ENCODE peak calls at places on chromosomes 5 and 9, in ten cellular contexts. I is A673; G is hepatocyte; J is stomach; D is IMR-90; F is tibial nerve; L is Karpas-422; H is right atrium auricular region; U is BE2C; Z is CD4-positive, alpha-beta T cell. N is an unnamed sample. For H3K9me3, the result is how much of the 10 kb centered on the place peaks cover.

GRCh38 chr5:93342563-93343061 is 238.4 kb downstream of the NR2F1-AS1 start:
- DNase-seq in I (no peak), G (no peak), J (no peak), D (no peak), F (no peak), L (no peak), H (no peak), U (no peak), Z (no peak), N (no peak)

GRCh38 chr5:175471628-175472027 is 6.7 kb upstream of the SFXN1 start:
- DNase-seq in I (no peak), G (no peak), J (no peak), D (no peak), F (no peak), L (no peak), H (no peak), U (peak), Z (no peak), N (no peak)

GRCh38 chr5:10503997-10504761 is 59.7 kb upstream of the ANKRD33B start:
- DNase-seq in I (no peak), G (no peak), J (no peak), D (peak), F (no peak), L (no peak), H (no peak), U (no peak), Z (no peak), N (no peak)

GRCh38 chr5:168023190-168023589 is 268.3 kb upstream of the WWC1 start:
- DNase-seq in I (peak), G (peak), J (no peak), D (no peak), F (peak), L (no peak), H (no peak), U (peak), Z (no peak), N (no peak)

GRCh38 chr5:14266171-14266570 is 123.0 kb downstream of the TRIO start:
- DNase-seq in I (no peak), G (no peak), J (no peak), D (no peak), F (no peak), L (no peak), H (no peak), U (no peak), Z (no peak), N (no peak)

GRCh38 chr9:101706929-101707328 is 31.5 kb downstream of the GRIN3A start:
- DNase-seq in I (no peak), G (no peak), J (no peak), D (no peak), F (no peak), L (no peak), H (no peak), U (no peak), Z (no peak), N (no peak)

GRCh38 chr5:24161559-24161958 is 483.2 kb downstream of the CDH10 start:
- DNase-seq in I (no peak), G (no peak), J (no peak), D (no peak), F (no peak), L (no peak), H (no peak), U (no peak), Z (no peak), N (no peak)

GRCh38 chr5:80860934-80861613 is 99.1 kb upstream of the RASGRF2 start:
- DNase-seq in I (no peak), G (no peak), J (no peak), D (peak), F (no peak), L (no peak), H (no peak), U (no peak), Z (no peak), N (no peak)

GRCh38 chr9:133881671-133882381 is 110.3 kb downstream of the VAV2 start:
- DNase-seq in I (no peak), G (no peak), J (no peak), D (no peak), F (no peak), L (no peak), H (no peak), U (peak), Z (no peak), N (no peak)

GRCh38 chr5:170533383-170533782 is 29.6 kb downstream of the KCNIP1 start:
- DNase-seq in I (no peak), G (no peak), J (peak), D (no peak), F (no peak), L (no peak), H (no peak), U (no peak), Z (no peak), N (no peak)

GRCh38 chr5:6632324-6632930 is 417 bp downstream of the NSUN2 start:
- DNase-seq in I (no peak), G (no peak), J (no peak), D (no peak), F (no peak), L (peak), H (no peak), U (peak), Z (no peak), N (no peak)

GRCh38 chr9:33813712-33814641 is 3.0 kb upstream of the UBE2R2 start:
- DNase-seq in I (peak), G (peak), J (no peak), D (peak), F (no peak), L (peak), H (no peak), U (no peak), Z (no peak), N (no peak)

GRCh38 chr9:99400184-99400731 is 178.2 kb downstream of the SEC61B start:
- DNase-seq in I (no peak), G (peak), J (no peak), D (no peak), F (no peak), L (no peak), H (no peak), U (no peak), Z (no peak), N (no peak)

GRCh38 chr5:173315495-173316352 is 12.5 kb downstream of the STC2 start:
- DNase-seq in I (peak), G (peak), J (no peak), D (peak), F (no peak), L (no peak), H (no peak), U (peak), Z (no peak), N (no peak)

GRCh38 chr5:130282044-130282443 is 377.8 kb downstream of the CHSY3 start:
- DNase-seq in I (no peak), G (no peak), J (no peak), D (no peak), F (no peak), L (no peak), H (no peak), U (no peak), Z (no peak), N (no peak)

GRCh38 chr5:76000586-76000985 is 82.6 kb upstream of the SV2C start:
- DNase-seq in I (no peak), G (no peak), J (no peak), D (no peak), F (no peak), L (no peak), H (no peak), U (no peak), Z (no peak), N (no peak)

GRCh38 chr5:155700333-155700732 is 626.6 kb upstream of the SGCD start:
- DNase-seq in I (no peak), G (peak), J (no peak), D (no peak), F (no peak), L (peak), H (no peak), U (no peak), Z (no peak), N (no peak)

GRCh38 chr5:159156839-159157238 is 52.5 kb downstream of the RNF145 start:
- DNase-seq in I (peak), G (peak), J (no peak), D (peak), F (no peak), L (peak), H (no peak), U (peak), Z (no peak), N (no peak)

DNA sequence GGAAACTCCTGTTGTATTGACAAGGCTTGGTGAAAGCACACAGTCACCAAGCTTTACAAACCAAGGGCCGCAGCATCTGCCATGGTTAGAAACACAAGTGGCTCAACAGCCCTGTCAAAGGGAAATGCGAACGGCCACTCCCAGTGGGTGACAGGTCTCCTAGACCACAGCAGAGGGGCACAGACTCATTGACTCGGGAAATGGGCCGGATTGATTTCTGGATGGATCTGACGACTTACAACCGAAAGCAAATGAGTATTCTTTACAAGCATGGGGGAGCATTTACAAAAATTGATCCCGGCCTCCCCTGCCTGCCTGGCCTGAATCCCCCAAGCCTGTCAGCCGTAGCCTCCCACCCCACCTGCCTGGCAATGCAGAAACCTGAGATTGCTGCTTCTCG is 48.2 kb downstream of the ADAMTS2 start:
- DNase-seq in I (no peak), G (no peak), J (no peak), D (no peak), F (no peak), L (no peak), H (no peak), U (no peak), Z (no peak), N (no peak)
- H3K9me3 ChIP-seq in I (under half), G (under half), J (under half), D (under half), F (under half), L (under half), H (under half), U (under half), Z (under half), N (under half)

GRCh38 chr5:50292735-50293394 is 148.2 kb downstream of the EMB start:
- DNase-seq in I (no peak), G (no peak), J (no peak), D (no peak), F (no peak), L (no peak), H (no peak), U (peak), Z (no peak), N (no peak)
- H3K9me3 ChIP-seq in I (under half), G (under half), J (under half), D (under half), F (under half), L (under half), H (under half), U (under half), Z (under half), N (under half)

DNA sequence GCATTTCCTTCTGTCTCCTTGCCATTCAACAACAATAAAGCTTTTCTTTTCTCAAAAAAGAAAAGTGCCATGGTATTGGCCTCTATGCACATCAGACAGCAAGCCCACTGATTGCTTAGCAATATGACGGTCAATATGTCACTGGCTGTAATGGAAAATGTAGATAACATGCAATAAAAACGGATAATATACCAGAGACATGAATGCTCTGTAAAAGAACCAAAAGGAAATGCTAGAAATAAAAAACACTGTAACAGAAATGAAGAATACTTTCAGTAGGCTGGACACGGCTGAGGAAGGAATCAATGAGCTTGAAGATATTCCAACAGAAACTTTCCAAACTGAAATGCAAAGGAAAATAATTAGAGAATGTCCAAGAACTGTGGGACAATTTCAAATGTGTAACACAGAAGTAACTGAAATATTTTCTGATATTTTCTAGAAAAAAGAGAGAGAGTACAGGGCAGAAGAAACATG is 10.0 kb downstream of the PTBP3 start:
- DNase-seq in I (no peak), G (no peak), J (no peak), D (no peak), F (no peak), L (no peak), H (no peak), U (no peak), Z (no peak), N (no peak)
- H3K9me3 ChIP-seq in I (under half), G (under half), J (under half), D (under half), F (under half), L (under half), H (under half), U (under half), Z (under half), N (under half)

GRCh38 chr5:179121667-179122111 is 61.5 kb downstream of the ZNF354C start:
- DNase-seq in I (no peak), G (no peak), J (no peak), D (no peak), F (no peak), L (no peak), H (peak), U (no peak), Z (no peak), N (no peak)
- H3K9me3 ChIP-seq in I (under half), G (under half), J (under half), D (under half), F (half or more), L (under half), H (under half), U (under half), Z (under half), N (under half)

N was measured in T-helper 17 cell.